ENCODE peak calls at places on chromosomes 16 and 17, in six cellular contexts. One of them, this sample, is unnamed.

GRCh38 chr17:6532441-6532885 is 23.9 kb downstream of the PITPNM3 start:
- DNase-seq in SK-N-SH: no peak
- DNase-seq in ovary: no peak
- DNase-seq in upper lobe of left lung: no peak
- DNase-seq in A549: no peak
- DNase-seq in transverse colon: no peak
- DNase-seq in this sample: no peak

GRCh38 chr17:16470302-16470701 is 21.7 kb downstream of the LRRC75A start:
- DNase-seq in SK-N-SH: peak; percentile 62
- DNase-seq in ovary: no peak
- DNase-seq in upper lobe of left lung: no peak
- DNase-seq in A549: no peak
- DNase-seq in transverse colon: no peak
- DNase-seq in this sample: no peak

GRCh38 chr17:50430731-50431130 is 4.7 kb downstream of the ACSF2 start:
- DNase-seq in SK-N-SH: no peak
- DNase-seq in ovary: no peak
- DNase-seq in upper lobe of left lung: no peak
- DNase-seq in A549: no peak
- DNase-seq in transverse colon: no peak
- DNase-seq in this sample: no peak

GRCh38 chr17:40525294-40525693 is 23.9 kb upstream of the TNS4 start:
- DNase-seq in SK-N-SH: no peak
- DNase-seq in ovary: no peak
- DNase-seq in upper lobe of left lung: no peak
- DNase-seq in A549: peak; percentile 56
- DNase-seq in transverse colon: no peak
- DNase-seq in this sample: no peak

GRCh38 chr16:813204-813915 is 12.8 kb upstream of the GNG13 start:
- DNase-seq in SK-N-SH: peak; percentile 92
- DNase-seq in ovary: no peak
- DNase-seq in upper lobe of left lung: no peak
- DNase-seq in A549: no peak
- DNase-seq in transverse colon: peak; percentile 37
- DNase-seq in this sample: no peak

GRCh38 chr16:66687906-66688625 is 8.5 kb downstream of the CMTM4 start:
- DNase-seq in SK-N-SH: no peak
- DNase-seq in ovary: no peak
- DNase-seq in upper lobe of left lung: no peak
- DNase-seq in A549: no peak
- DNase-seq in transverse colon: no peak
- DNase-seq in this sample: no peak

GRCh38 chr16:13780406-13780805 is 139.5 kb upstream of the ERCC4 start:
- DNase-seq in SK-N-SH: no peak
- DNase-seq in ovary: no peak
- DNase-seq in upper lobe of left lung: no peak
- DNase-seq in A549: no peak
- DNase-seq in transverse colon: no peak
- DNase-seq in this sample: no peak

GRCh38 chr16:9845661-9846361 is 336.4 kb downstream of the GRIN2A start:
- DNase-seq in SK-N-SH: no peak
- DNase-seq in ovary: no peak
- DNase-seq in upper lobe of left lung: no peak
- DNase-seq in A549: peak; percentile 9
- DNase-seq in transverse colon: no peak
- DNase-seq in this sample: no peak

GRCh38 chr16:2146739-2147138 is 1.7 kb upstream of the RAB26 start:
- DNase-seq in SK-N-SH: no peak
- DNase-seq in ovary: no peak
- DNase-seq in upper lobe of left lung: no peak
- DNase-seq in A549: no peak
- DNase-seq in transverse colon: no peak
- DNase-seq in this sample: no peak

GRCh38 chr16:25106567-25107465 is 4.7 kb upstream of the LCMT1 start:
- DNase-seq in SK-N-SH: peak; percentile 96
- DNase-seq in ovary: peak; percentile 95
- DNase-seq in upper lobe of left lung: peak; percentile 98
- DNase-seq in A549: peak; percentile 90
- DNase-seq in transverse colon: peak; percentile 96
- DNase-seq in this sample: peak; percentile 90

GRCh38 chr16:3822366-3823045 is 58.0 kb downstream of the CREBBP start:
- DNase-seq in SK-N-SH: no peak
- DNase-seq in ovary: no peak
- DNase-seq in upper lobe of left lung: no peak
- DNase-seq in A549: no peak
- DNase-seq in transverse colon: no peak
- DNase-seq in this sample: no peak

GRCh38 chr17:50205931-50206505 is 4.6 kb upstream of the COL1A1 start:
- DNase-seq in SK-N-SH: no peak
- DNase-seq in ovary: peak; percentile 28
- DNase-seq in upper lobe of left lung: no peak
- DNase-seq in A549: no peak
- DNase-seq in transverse colon: no peak
- DNase-seq in this sample: peak; percentile 8

GRCh38 chr17:50845260-50846147 is 10.1 kb downstream of the WFIKKN2 start:
- DNase-seq in SK-N-SH: no peak
- DNase-seq in ovary: no peak
- DNase-seq in upper lobe of left lung: no peak
- DNase-seq in A549: no peak
- DNase-seq in transverse colon: no peak
- DNase-seq in this sample: no peak

GRCh38 chr17:73214008-73214407 is 21.2 kb downstream of the COG1 start:
- DNase-seq in SK-N-SH: no peak
- DNase-seq in ovary: no peak
- DNase-seq in upper lobe of left lung: no peak
- DNase-seq in A549: no peak
- DNase-seq in transverse colon: no peak
- DNase-seq in this sample: no peak

GRCh38 chr17:59330314-59330942 is 1.0 kb upstream of the YPEL2 start:
- DNase-seq in SK-N-SH: no peak
- DNase-seq in ovary: peak; percentile 33
- DNase-seq in upper lobe of left lung: peak; percentile 83
- DNase-seq in A549: peak; percentile 75
- DNase-seq in transverse colon: peak; percentile 84
- DNase-seq in this sample: peak; percentile 37

GRCh38 chr17:46108120-46108519 is 85.1 kb downstream of the KANSL1 start:
- DNase-seq in SK-N-SH: no peak
- DNase-seq in ovary: no peak
- DNase-seq in upper lobe of left lung: no peak
- DNase-seq in A549: no peak
- DNase-seq in transverse colon: no peak
- DNase-seq in this sample: no peak

GRCh38 chr17:4256952-4257351 is 6.8 kb downstream of the ANKFY1 start:
- DNase-seq in SK-N-SH: no peak
- DNase-seq in ovary: no peak
- DNase-seq in upper lobe of left lung: no peak
- DNase-seq in A549: no peak
- DNase-seq in transverse colon: no peak
- DNase-seq in this sample: no peak

GRCh38 chr16:87602821-87603683 is 744 bp downstream of the JPH3 start:
- DNase-seq in SK-N-SH: peak; percentile 83
- DNase-seq in ovary: no peak
- DNase-seq in upper lobe of left lung: no peak
- DNase-seq in A549: peak; percentile 23
- DNase-seq in transverse colon: no peak
- DNase-seq in this sample: no peak

GRCh38 chr17:8145811-8146210 is 6.4 kb downstream of the PER1 start:
- DNase-seq in SK-N-SH: no peak
- DNase-seq in ovary: peak; percentile 46
- DNase-seq in upper lobe of left lung: no peak
- DNase-seq in A549: no peak
- DNase-seq in transverse colon: no peak
- DNase-seq in this sample: no peak

GRCh38 chr16:80827007-80827406 is 22.6 kb upstream of the CDYL2 start:
- DNase-seq in SK-N-SH: no peak
- DNase-seq in ovary: no peak
- DNase-seq in upper lobe of left lung: no peak
- DNase-seq in A549: no peak
- DNase-seq in transverse colon: no peak
- DNase-seq in this sample: no peak

GRCh38 chr17:416293-417206 is 63.9 kb upstream of the RPH3AL start:
- DNase-seq in SK-N-SH: no peak
- DNase-seq in ovary: no peak
- DNase-seq in upper lobe of left lung: no peak
- DNase-seq in A549: no peak
- DNase-seq in transverse colon: peak; percentile 64
- DNase-seq in this sample: no peak

GRCh38 chr17:48223945-48224344 is 116.4 kb downstream of the SNX11 start:
- DNase-seq in SK-N-SH: no peak
- DNase-seq in ovary: no peak
- DNase-seq in upper lobe of left lung: no peak
- DNase-seq in A549: no peak
- DNase-seq in transverse colon: no peak
- DNase-seq in this sample: no peak

GRCh38 chr17:32627233-32628008 is 140.6 kb downstream of the CDK5R1 start:
- DNase-seq in SK-N-SH: peak; percentile 13
- DNase-seq in ovary: peak; percentile 60
- DNase-seq in upper lobe of left lung: no peak
- DNase-seq in A549: no peak
- DNase-seq in transverse colon: no peak
- DNase-seq in this sample: no peak

GRCh38 chr16:54342966-54343365 is 56.4 kb upstream of the IRX3 start:
- DNase-seq in SK-N-SH: no peak
- DNase-seq in ovary: no peak
- DNase-seq in upper lobe of left lung: no peak
- DNase-seq in A549: no peak
- DNase-seq in transverse colon: no peak
- DNase-seq in this sample: no peak

GRCh38 chr17:72077326-72077960 is 43.4 kb upstream of the SOX9 start:
- DNase-seq in SK-N-SH: no peak
- DNase-seq in ovary: no peak
- DNase-seq in upper lobe of left lung: no peak
- DNase-seq in A549: no peak
- DNase-seq in transverse colon: no peak
- DNase-seq in this sample: no peak

GRCh38 chr17:8792646-8793045 is 6.5 kb downstream of the MFSD6L start:
- DNase-seq in SK-N-SH: no peak
- DNase-seq in ovary: no peak
- DNase-seq in upper lobe of left lung: no peak
- DNase-seq in A549: no peak
- DNase-seq in transverse colon: no peak
- DNase-seq in this sample: no peak

GRCh38 chr17:74153821-74154430 is 49.6 kb upstream of the RPL38 start:
- DNase-seq in SK-N-SH: no peak
- DNase-seq in ovary: no peak
- DNase-seq in upper lobe of left lung: no peak
- DNase-seq in A549: no peak
- DNase-seq in transverse colon: no peak
- DNase-seq in this sample: no peak

GRCh38 chr16:5065813-5066212 is at the start of gene C16orf89:
- DNase-seq in SK-N-SH: no peak
- DNase-seq in ovary: no peak
- DNase-seq in upper lobe of left lung: peak; percentile 65
- DNase-seq in A549: no peak
- DNase-seq in transverse colon: no peak
- DNase-seq in this sample: no peak

GRCh38 chr17:45687594-45687993 is 96.5 kb upstream of the CRHR1 start:
- DNase-seq in SK-N-SH: no peak
- DNase-seq in ovary: no peak
- DNase-seq in upper lobe of left lung: no peak
- DNase-seq in A549: no peak
- DNase-seq in transverse colon: no peak
- DNase-seq in this sample: no peak

GRCh38 chr16:49993579-49993978 is 31.4 kb upstream of the CNEP1R1 start:
- DNase-seq in SK-N-SH: no peak
- DNase-seq in ovary: no peak
- DNase-seq in upper lobe of left lung: no peak
- DNase-seq in A549: no peak
- DNase-seq in transverse colon: no peak
- DNase-seq in this sample: no peak

GRCh38 chr17:2853111-2853721 is 57.0 kb downstream of the RAP1GAP2 start:
- DNase-seq in SK-N-SH: peak; percentile 79
- DNase-seq in ovary: no peak
- DNase-seq in upper lobe of left lung: peak; percentile 27
- DNase-seq in A549: peak; percentile 63
- DNase-seq in transverse colon: peak; percentile 60
- DNase-seq in this sample: no peak

GRCh38 chr17:57965521-57966160 is 10.4 kb upstream of the CUEDC1 start:
- DNase-seq in SK-N-SH: no peak
- DNase-seq in ovary: no peak
- DNase-seq in upper lobe of left lung: no peak
- DNase-seq in A549: no peak
- DNase-seq in transverse colon: no peak
- DNase-seq in this sample: no peak

GRCh38 chr16:88297178-88297720 is 85.5 kb upstream of the ZNF469 start:
- DNase-seq in SK-N-SH: no peak
- DNase-seq in ovary: peak; percentile 13
- DNase-seq in upper lobe of left lung: no peak
- DNase-seq in A549: no peak
- DNase-seq in transverse colon: no peak
- DNase-seq in this sample: no peak

GRCh38 chr16:74280448-74280847 is 16.2 kb upstream of the PSMD7 start:
- DNase-seq in SK-N-SH: no peak
- DNase-seq in ovary: no peak
- DNase-seq in upper lobe of left lung: no peak
- DNase-seq in A549: no peak
- DNase-seq in transverse colon: no peak
- DNase-seq in this sample: no peak
- TF ChIP-seq EP300 in SK-N-SH: no peak
- TF ChIP-seq EP300 in ovary: no peak
- TF ChIP-seq EP300 in upper lobe of left lung: no peak
- TF ChIP-seq EP300 in A549: no peak
- TF ChIP-seq EP300 in transverse colon: no peak
- TF ChIP-seq EP300 in this sample: no peak

DNA sequence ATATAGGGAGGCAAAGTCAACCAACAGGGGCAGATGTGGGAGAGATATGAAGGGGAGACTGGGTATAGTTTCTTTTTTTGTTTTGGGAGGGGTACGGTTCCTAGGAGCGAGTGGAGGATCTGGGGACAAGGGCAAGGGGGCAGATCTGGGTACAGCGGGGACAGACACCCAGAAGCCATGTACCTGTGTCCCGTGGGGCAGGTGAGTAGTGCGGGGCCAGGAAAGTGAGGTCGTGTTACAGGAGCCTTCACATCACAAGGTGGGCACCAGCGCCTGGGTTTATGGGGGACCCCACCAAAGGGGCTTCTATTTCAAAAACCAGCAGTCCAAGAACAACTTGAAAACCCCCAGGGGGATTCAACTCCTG is 11.5 kb downstream of the LITAF start:
- DNase-seq in SK-N-SH: no peak
- DNase-seq in ovary: peak; percentile 7
- DNase-seq in upper lobe of left lung: no peak
- DNase-seq in A549: no peak
- DNase-seq in transverse colon: no peak
- DNase-seq in this sample: no peak
- H3K4me3 ChIP-seq in SK-N-SH: no peak overlapping the region
- H3K4me3 ChIP-seq in ovary: no peak overlapping the region
- H3K4me3 ChIP-seq in upper lobe of left lung: no peak overlapping the region
- H3K4me3 ChIP-seq in A549: no peak overlapping the region
- H3K4me3 ChIP-seq in transverse colon: no peak overlapping the region
- H3K4me3 ChIP-seq in this sample: no peak overlapping the region

GRCh38 chr16:67872631-67873434 is at the start of gene EDC4:
- DNase-seq in SK-N-SH: peak; percentile 95
- DNase-seq in ovary: peak; percentile 84
- DNase-seq in upper lobe of left lung: peak; percentile 88
- DNase-seq in A549: peak; percentile 83
- DNase-seq in transverse colon: peak; percentile 88
- DNase-seq in this sample: peak; percentile 66
- TF ChIP-seq EP300 in SK-N-SH: peak; percentile 54
- TF ChIP-seq EP300 in ovary: no peak
- TF ChIP-seq EP300 in upper lobe of left lung: no peak
- TF ChIP-seq EP300 in A549: no peak
- TF ChIP-seq EP300 in transverse colon: no peak
- TF ChIP-seq EP300 in this sample: peak; percentile 22

GRCh38 chr16:89861648-89862047 is 11.7 kb upstream of the TCF25 start:
- DNase-seq in SK-N-SH: no peak
- DNase-seq in ovary: no peak
- DNase-seq in upper lobe of left lung: no peak
- DNase-seq in A549: no peak
- DNase-seq in transverse colon: no peak
- DNase-seq in this sample: no peak
- H3K4me3 ChIP-seq in SK-N-SH: no peak overlapping the region
- H3K4me3 ChIP-seq in ovary: no peak overlapping the region
- H3K4me3 ChIP-seq in upper lobe of left lung: no peak overlapping the region
- H3K4me3 ChIP-seq in A549: no peak overlapping the region
- H3K4me3 ChIP-seq in transverse colon: no peak overlapping the region
- H3K4me3 ChIP-seq in this sample: no peak overlapping the region

This sample was measured in tibial nerve.